ENCODE peak calls at places on chromosomes 3 and 15, in eight cellular contexts. A is body of pancreas, J is endothelial cell, V is type B pancreatic cell, O is breast epithelium, R is heart right ventricle, F is OCI-LY7, P is epithelial cell of proximal tubule. C is an unnamed sample.

GRCh38 chr15:95196176-95196915 is 965.0 kb downstream of the MCTP2 start:
- DNase-seq in A (no peak), J (no peak), V (no peak), O (no peak), R (no peak), F (no peak), P (no peak), C (no peak)

GRCh38 chr15:69979269-69979668 is 118.4 kb downstream of the TLE3 start:
- DNase-seq in A (no peak), J (no peak), V (no peak), O (no peak), R (no peak), F (peak; percentile 80), P (peak; percentile 3), C (peak; percentile 45)

GRCh38 chr3:138472141-138472825 is 37.9 kb downstream of the ESYT3 start:
- DNase-seq in A (no peak), J (no peak), V (no peak), O (no peak), R (no peak), F (no peak), P (no peak), C (no peak)

GRCh38 chr15:29242466-29243242 is 27.0 kb downstream of the NSMCE3 start:
- DNase-seq in A (no peak), J (no peak), V (no peak), O (no peak), R (no peak), F (no peak), P (no peak), C (no peak)

GRCh38 chr15:42078903-42079302 is 15.5 kb downstream of the PLA2G4D start:
- DNase-seq in A (no peak), J (no peak), V (no peak), O (no peak), R (no peak), F (no peak), P (no peak), C (no peak)

GRCh38 chr15:80804970-80805495 is 25.9 kb downstream of the CEMIP start:
- DNase-seq in A (no peak), J (no peak), V (no peak), O (no peak), R (no peak), F (no peak), P (no peak), C (no peak)

GRCh38 chr15:51884517-51885236 is 55.2 kb downstream of the TMOD3 start:
- DNase-seq in A (no peak), J (no peak), V (no peak), O (no peak), R (no peak), F (no peak), P (no peak), C (no peak)

GRCh38 chr3:149957352-149958140 is 13.1 kb downstream of the PFN2 start:
- DNase-seq in A (no peak), J (no peak), V (no peak), O (no peak), R (no peak), F (no peak), P (no peak), C (no peak)

GRCh38 chr3:55180936-55181535 is 253.2 kb upstream of the LRTM1 start:
- DNase-seq in A (peak; percentile 30), J (peak; percentile 27), V (no peak), O (no peak), R (peak; percentile 36), F (peak; percentile 67), P (no peak), C (no peak)

GRCh38 chr3:66133050-66133757 is 87.6 kb upstream of the SLC25A26 start:
- DNase-seq in A (no peak), J (no peak), V (no peak), O (no peak), R (no peak), F (no peak), P (no peak), C (no peak)

GRCh38 chr3:172279191-172279640 is 169.0 kb downstream of the GHSR start:
- DNase-seq in A (no peak), J (no peak), V (no peak), O (no peak), R (no peak), F (no peak), P (no peak), C (no peak)

GRCh38 chr15:55290361-55291057 is 896 bp upstream of the RAB27A start:
- DNase-seq in A (peak; percentile 86), J (peak; percentile 83), V (peak; percentile 87), O (peak; percentile 79), R (peak; percentile 81), F (peak; percentile 83), P (no peak), C (peak; percentile 75)
- TF ChIP-seq CTCF in A (peak; percentile 80), J (peak; percentile 59), V (peak; percentile 90), O (peak; percentile 87), R (peak; percentile 94), F (peak; percentile 95), P (peak; percentile 96), C (peak; percentile 78)

GRCh38 chr15:32657198-32657886 is 15.8 kb downstream of the SCG5 start:
- DNase-seq in A (peak; percentile 70), J (no peak), V (no peak), O (peak; percentile 40), R (no peak), F (no peak), P (no peak), C (no peak)
- TF ChIP-seq CTCF in A (peak; percentile 26), J (no peak), V (no peak), O (peak; percentile 20), R (no peak), F (peak; percentile 25), P (peak; percentile 15), C (no peak)

DNA sequence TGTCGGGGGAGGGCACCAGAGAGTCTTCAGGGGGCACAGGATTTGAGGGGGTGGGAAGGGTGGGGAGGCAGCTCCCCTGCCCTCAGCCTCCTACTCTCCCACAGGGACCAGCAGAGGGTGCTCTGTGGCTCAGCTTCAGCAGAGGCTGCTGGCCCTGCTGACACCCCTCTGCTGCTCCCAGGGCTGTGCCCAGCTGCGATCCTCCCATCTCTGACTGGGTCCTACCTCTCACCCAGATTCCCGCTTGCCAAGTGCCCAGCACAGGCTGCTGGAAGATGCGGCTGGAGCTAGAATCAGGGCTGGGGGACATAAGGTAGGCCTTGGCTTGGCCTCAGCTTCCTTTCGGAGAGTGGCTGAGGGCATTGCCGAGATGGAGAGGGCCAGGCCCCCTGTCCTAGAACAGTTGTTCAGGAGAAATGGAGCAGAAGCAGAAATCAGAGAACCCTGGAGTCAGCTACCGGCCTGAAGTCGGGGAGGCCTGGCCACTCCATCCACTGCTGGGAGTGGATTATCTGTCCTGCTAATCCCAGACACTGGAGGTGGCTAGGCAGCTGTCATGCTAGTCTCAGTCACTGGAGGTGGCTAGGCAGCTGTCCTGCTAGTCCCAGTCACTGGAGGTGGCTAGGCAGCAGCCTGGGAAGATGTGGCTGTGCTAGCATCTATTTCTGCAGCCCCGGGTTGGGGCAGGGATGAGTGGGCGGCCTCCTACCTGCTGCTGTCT is 3.9 kb downstream of the GRM2 start:
- DNase-seq in A (peak; percentile 7), J (no peak), V (no peak), O (no peak), R (no peak), F (peak; percentile 12), P (no peak), C (peak; percentile 8)
- TF ChIP-seq CTCF in A (no peak), J (no peak), V (no peak), O (no peak), R (no peak), F (no peak), P (peak; percentile 35), C (no peak)

GRCh38 chr3:47565861-47566550 is 12.7 kb downstream of the CSPG5 start:
- DNase-seq in A (no peak), J (no peak), V (no peak), O (no peak), R (no peak), F (no peak), P (no peak), C (no peak)

GRCh38 chr3:47568901-47569300 is 9.8 kb downstream of the CSPG5 start:
- DNase-seq in A (no peak), J (no peak), V (no peak), O (no peak), R (no peak), F (no peak), P (no peak), C (no peak)

GRCh38 chr3:47571391-47572165 is 7.1 kb downstream of the CSPG5 start:
- DNase-seq in A (no peak), J (no peak), V (no peak), O (no peak), R (no peak), F (no peak), P (no peak), C (no peak)

GRCh38 chr3:47566667-47567066 is 12.0 kb downstream of the CSPG5 start:
- DNase-seq in A (no peak), J (no peak), V (no peak), O (no peak), R (no peak), F (no peak), P (no peak), C (no peak)

GRCh38 chr3:47567149-47567548 is 11.5 kb downstream of the CSPG5 start:
- DNase-seq in A (no peak), J (no peak), V (no peak), O (no peak), R (no peak), F (no peak), P (no peak), C (no peak)
- TF ChIP-seq CTCF in A (no peak), J (no peak), V (no peak), O (no peak), R (no peak), F (no peak), P (no peak), C (no peak)

GRCh38 chr15:40441736-40442531 is 1.2 kb downstream of the BAHD1 start:
- DNase-seq in A (no peak), J (peak; percentile 39), V (no peak), O (no peak), R (no peak), F (peak; percentile 34), P (no peak), C (peak; percentile 37)
- TF ChIP-seq CTCF in A (no peak), J (no peak), V (peak; percentile 27), O (no peak), R (peak; percentile 44), F (no peak), P (peak; percentile 6), C (no peak)

GRCh38 chr3:186609247-186609868 is 3.5 kb upstream of the AHSG start:
- DNase-seq in A (peak; percentile 70), J (no peak), V (no peak), O (no peak), R (no peak), F (peak; percentile 41), P (no peak), C (no peak)
- TF ChIP-seq CTCF in A (peak; percentile 29), J (no peak), V (no peak), O (no peak), R (peak; percentile 36), F (peak; percentile 71), P (peak; percentile 85), C (no peak)

GRCh38 chr15:85414991-85415390 is 34.6 kb downstream of the AKAP13 start:
- DNase-seq in A (no peak), J (no peak), V (no peak), O (no peak), R (no peak), F (no peak), P (no peak), C (no peak)
- TF ChIP-seq CTCF in A (no peak), J (no peak), V (no peak), O (no peak), R (no peak), F (no peak), P (no peak), C (no peak)

GRCh38 chr3:30438121-30438520 is 168.3 kb upstream of the TGFBR2 start:
- DNase-seq in A (no peak), J (no peak), V (no peak), O (no peak), R (no peak), F (peak; percentile 16), P (no peak), C (no peak)
- TF ChIP-seq CTCF in A (no peak), J (no peak), V (no peak), O (no peak), R (no peak), F (no peak), P (no peak), C (no peak)

C was measured in activated B cell treated with CpG ODN at 0.5 μM for 24 hours.